ENCODE peak calls at places on chromosomes 12 and 14, in ten cellular contexts. I is keratinocyte, B is ovary, G is cardiac muscle cell, V is uterus, F is breast epithelium, R is psoas muscle, S is GM23338, J is suprapubic skin, E is astrocyte. P is an unnamed sample.

GRCh38 chr14:21382886-21383847 is 652 bp downstream of the SUPT16H start:
- DNase-seq in S (peak; percentile 57), I (no peak), G (peak; percentile 47), E (peak; percentile 54), V (peak; percentile 25), J (no peak), B (peak; percentile 59), R (peak; percentile 70), F (no peak), P (peak; percentile 41)

GRCh38 chr12:42458575-42458974 is 131.0 kb downstream of the PRICKLE1 start:
- DNase-seq in I (no peak), E (no peak), R (no peak), J (no peak), B (no peak), S (no peak), F (no peak), V (no peak), G (no peak), P (no peak)

GRCh38 chr12:111975161-111975931 is 37.6 kb downstream of the TMEM116 start:
- DNase-seq in B (no peak), V (no peak), E (peak; percentile 34), I (no peak), J (no peak), S (no peak), F (no peak), R (no peak), G (no peak), P (no peak)

GRCh38 chr12:88001327-88001726 is 27.9 kb downstream of the C12orf50 start:
- DNase-seq in G (no peak), E (no peak), F (no peak), S (no peak), B (no peak), V (no peak), I (no peak), J (no peak), R (no peak), P (no peak)

GRCh38 chr12:54997914-54998507 is 13.4 kb upstream of the TESPA1 start:
- DNase-seq in J (no peak), F (no peak), I (no peak), B (no peak), V (no peak), S (peak; percentile 68), E (no peak), R (no peak), G (no peak), P (no peak)

GRCh38 chr12:106918746-106919145 is 37.0 kb upstream of the TMEM263 start:
- DNase-seq in I (no peak), B (no peak), V (no peak), J (no peak), S (peak; percentile 88), G (peak; percentile 67), R (no peak), F (no peak), E (no peak), P (no peak)

GRCh38 chr14:33475623-33476022 is 475.3 kb downstream of the EGLN3 start:
- DNase-seq in R (no peak), I (no peak), F (no peak), J (no peak), S (peak; percentile 96), B (no peak), V (no peak), E (no peak), G (peak; percentile 70), P (no peak)

GRCh38 chr12:55132816-55133215 is 6.6 kb downstream of the OR9K2 start:
- DNase-seq in I (no peak), R (no peak), E (no peak), B (no peak), G (no peak), J (no peak), S (peak; percentile 32), V (no peak), F (no peak), P (no peak)

GRCh38 chr12:12194206-12194605 is 72.6 kb downstream of the LRP6 start:
- DNase-seq in J (no peak), G (no peak), E (peak; percentile 56), R (no peak), S (no peak), B (no peak), F (no peak), V (no peak), I (no peak), P (no peak)

GRCh38 chr12:112294793-112295192 is 87.4 kb downstream of the HECTD4 start:
- DNase-seq in F (no peak), B (no peak), R (no peak), S (no peak), G (no peak), I (no peak), E (no peak), V (no peak), J (no peak), P (no peak)

GRCh38 chr12:113278141-113278540 is 56.8 kb downstream of the SLC8B1 start:
- DNase-seq in S (no peak), F (no peak), E (no peak), G (no peak), R (peak; percentile 35), I (no peak), J (no peak), B (peak; percentile 23), V (no peak), P (peak; percentile 12)

GRCh38 chr12:107513636-107514400 is 171.8 kb upstream of the PWP1 start:
- DNase-seq in J (no peak), R (no peak), B (no peak), E (no peak), F (no peak), V (no peak), G (no peak), S (no peak), I (no peak), P (no peak)

GRCh38 chr12:46661161-46661845 is 164.5 kb downstream of the SLC38A4 start:
- DNase-seq in B (no peak), R (no peak), E (peak; percentile 89), J (no peak), G (peak; percentile 78), V (no peak), S (peak; percentile 80), F (no peak), I (no peak), P (no peak)

GRCh38 chr12:43776498-43776897 is 17.7 kb downstream of the IRAK4 start:
- DNase-seq in J (no peak), E (no peak), R (no peak), G (peak; percentile 53), I (no peak), F (no peak), B (no peak), V (no peak), S (peak; percentile 71), P (no peak)

GRCh38 chr12:41967668-41968649 is 176.7 kb downstream of the GXYLT1 start:
- DNase-seq in I (no peak), J (no peak), S (peak; percentile 66), F (no peak), B (no peak), V (no peak), G (peak; percentile 41), R (no peak), E (peak; percentile 86), P (no peak)

GRCh38 chr14:60753264-60754126 is 18.9 kb downstream of the MNAT1 start:
- DNase-seq in J (no peak), S (no peak), E (peak; percentile 43), G (no peak), I (no peak), F (no peak), R (no peak), V (no peak), B (no peak), P (no peak)

GRCh38 chr12:8033153-8034044 is 883 bp downstream of the FOXJ2 start:
- DNase-seq in J (no peak), B (peak; percentile 80), R (peak; percentile 74), V (peak; percentile 75), I (no peak), E (peak; percentile 26), S (peak; percentile 81), G (peak; percentile 65), F (no peak), P (peak; percentile 70)

GRCh38 chr12:132194056-132194455 is 49.8 kb downstream of the NOC4L start:
- DNase-seq in J (no peak), S (peak; percentile 64), E (no peak), F (no peak), I (no peak), B (no peak), V (no peak), G (no peak), R (no peak), P (no peak)
- H3K4me1 ChIP-seq in J (peaks cover 11% of the 10 kb centered on the region), S (no peaks in the 10 kb centered on the region), E (peaks cover 6% of the 10 kb centered on the region), F (no peaks in the 10 kb centered on the region), I (peaks cover 3% of the 10 kb centered on the region), B (peaks cover 5% of the 10 kb centered on the region), V (peaks cover 13% of the 10 kb centered on the region), G (no peaks in the 10 kb centered on the region), R (peaks cover 10% of the 10 kb centered on the region), P (peaks cover 3% of the 10 kb centered on the region)

GRCh38 chr12:16949351-16949750 is 343.4 kb upstream of the LMO3 start:
- DNase-seq in G (no peak), B (no peak), R (no peak), I (no peak), V (no peak), S (peak; percentile 2), J (no peak), E (no peak), F (no peak), P (no peak)
- H3K27ac ChIP-seq in G (no peak overlapping the region), B (no peak overlapping the region), R (no peak overlapping the region), I (no peak overlapping the region), V (no peak overlapping the region), S (no peak overlapping the region), J (no peak overlapping the region), E (no peak overlapping the region), F (no peak overlapping the region), P (no peak overlapping the region)

DNA sequence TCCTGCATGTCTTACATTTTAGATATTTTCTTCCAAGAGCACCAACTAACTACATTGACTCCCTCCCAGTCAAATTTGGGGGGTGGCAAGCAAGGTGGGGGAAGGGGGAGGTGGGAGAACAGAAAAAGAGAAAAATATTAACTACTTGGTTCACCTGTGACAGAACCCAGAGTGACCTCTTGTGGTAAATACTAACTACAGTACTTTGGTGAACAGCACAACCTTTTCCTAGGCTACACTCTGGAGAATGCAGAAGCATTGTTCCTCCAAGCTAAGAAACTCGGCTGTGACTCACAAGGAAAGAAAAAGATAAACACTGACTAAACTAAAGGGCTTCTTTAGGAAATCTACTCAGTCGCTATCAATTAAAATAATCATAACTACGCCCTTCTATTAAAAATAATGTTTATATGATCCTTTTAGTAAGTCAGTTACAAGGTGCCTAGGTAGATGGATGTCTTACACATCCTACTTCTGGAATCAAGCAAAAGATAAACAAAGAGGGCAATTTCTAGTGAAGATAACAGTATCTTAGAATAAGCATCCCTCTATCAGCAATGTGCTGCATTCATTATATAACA is 5.4 kb downstream of the KCNH5 start:
- DNase-seq in G (peak; percentile 68), I (peak; percentile 15), F (no peak), E (peak; percentile 69), S (peak; percentile 81), R (no peak), V (no peak), J (no peak), B (no peak), P (no peak)
- TF ChIP-seq CTCF in G (peak; percentile 31), I (peak; percentile 55), F (no peak), E (peak; percentile 13), S (peak; percentile 73), R (peak; percentile 23), V (no peak), J (no peak), B (no peak), P (no peak)

DNA sequence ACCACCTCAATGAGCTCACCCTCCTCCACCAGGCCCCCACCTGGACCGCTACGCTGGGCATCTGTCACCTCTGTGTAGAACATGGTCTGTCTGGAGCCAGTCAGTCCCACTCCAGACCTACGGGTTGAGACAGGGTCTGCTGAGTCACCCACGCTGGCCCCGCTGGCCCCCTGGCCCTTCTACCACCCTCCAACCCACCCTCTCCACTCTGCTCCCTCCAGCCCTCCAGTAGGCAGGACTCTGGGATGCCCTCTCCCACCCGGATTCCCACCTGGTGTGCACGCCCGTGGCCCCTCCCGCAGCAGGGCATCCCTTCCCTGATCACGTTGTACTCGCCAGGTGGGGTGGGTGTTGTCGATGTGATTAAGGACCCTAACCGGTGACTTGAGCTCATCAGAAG is 4.6 kb upstream of the JAG2 start:
- DNase-seq in V (no peak), F (no peak), J (no peak), R (no peak), G (no peak), I (no peak), E (no peak), B (no peak), S (no peak), P (no peak)
- H3K4me1 ChIP-seq in V (no peaks in the 10 kb centered on the region), F (no peaks in the 10 kb centered on the region), J (peaks cover 34% of the 10 kb centered on the region), R (peaks cover 52% of the 10 kb centered on the region), G (peaks cover 21% of the 10 kb centered on the region), I (peaks cover 19% of the 10 kb centered on the region), E (peaks cover 4% of the 10 kb centered on the region), B (no peaks in the 10 kb centered on the region), S (no peaks in the 10 kb centered on the region), P (peaks cover 41% of the 10 kb centered on the region)

P was measured in left lung.